ENCODE peak calls at places on chromosomes 12 and 14, in four cellular contexts. One of them, this sample, is unnamed.

GRCh38 chr14:83594874-83595273 is 1935.1 kb upstream of the FLRT2 start:
- DNase-seq in activated CD4-positive, CD25-positive, alpha-beta regulatory T cell: no peak
- DNase-seq in astrocyte: no peak
- DNase-seq in left colon: no peak
- DNase-seq in this sample: peak

GRCh38 chr14:100677152-100677924 is 49.4 kb upstream of the DLK1 start:
- DNase-seq in activated CD4-positive, CD25-positive, alpha-beta regulatory T cell: no peak
- DNase-seq in astrocyte: no peak
- DNase-seq in left colon: peak
- DNase-seq in this sample: no peak

GRCh38 chr12:116945901-116946550 is 35.3 kb downstream of the FBXW8 start:
- DNase-seq in activated CD4-positive, CD25-positive, alpha-beta regulatory T cell: no peak
- DNase-seq in astrocyte: no peak
- DNase-seq in left colon: no peak
- DNase-seq in this sample: no peak

GRCh38 chr12:119609358-119609757 is 15.8 kb downstream of the TMEM233 start:
- DNase-seq in activated CD4-positive, CD25-positive, alpha-beta regulatory T cell: no peak
- DNase-seq in astrocyte: no peak
- DNase-seq in left colon: no peak
- DNase-seq in this sample: no peak

GRCh38 chr12:49698619-49699545 is 8.3 kb downstream of the FMNL3 start:
- DNase-seq in activated CD4-positive, CD25-positive, alpha-beta regulatory T cell: no peak
- DNase-seq in astrocyte: peak
- DNase-seq in left colon: peak
- DNase-seq in this sample: peak

GRCh38 chr12:91023326-91024004 is 18.7 kb upstream of the EPYC start:
- DNase-seq in activated CD4-positive, CD25-positive, alpha-beta regulatory T cell: no peak
- DNase-seq in astrocyte: peak
- DNase-seq in left colon: no peak
- DNase-seq in this sample: no peak

GRCh38 chr14:68968051-68968450 is 11.1 kb downstream of the ACTN1 start:
- DNase-seq in activated CD4-positive, CD25-positive, alpha-beta regulatory T cell: no peak
- DNase-seq in astrocyte: no peak
- DNase-seq in left colon: no peak
- DNase-seq in this sample: no peak

GRCh38 chr14:29545714-29546113 is 381.9 kb downstream of the PRKD1 start:
- DNase-seq in activated CD4-positive, CD25-positive, alpha-beta regulatory T cell: no peak
- DNase-seq in astrocyte: no peak
- DNase-seq in left colon: no peak
- DNase-seq in this sample: no peak

GRCh38 chr12:122978507-122978955 is 1.9 kb upstream of the ARL6IP4 start:
- DNase-seq in activated CD4-positive, CD25-positive, alpha-beta regulatory T cell: no peak
- DNase-seq in astrocyte: no peak
- DNase-seq in left colon: no peak
- DNase-seq in this sample: no peak

GRCh38 chr12:26524862-26525465 is 308.0 kb downstream of the ITPR2 start:
- DNase-seq in activated CD4-positive, CD25-positive, alpha-beta regulatory T cell: no peak
- DNase-seq in astrocyte: no peak
- DNase-seq in left colon: no peak
- DNase-seq in this sample: no peak

GRCh38 chr12:1884651-1885050 is 33.8 kb downstream of the CACNA2D4 start:
- DNase-seq in activated CD4-positive, CD25-positive, alpha-beta regulatory T cell: no peak
- DNase-seq in astrocyte: no peak
- DNase-seq in left colon: no peak
- DNase-seq in this sample: no peak

This sample was measured in H9.